ENCODE peak calls at places on chromosomes 11 and 22, in nine cellular contexts. G is CD8-positive, alpha-beta T cell; M is foreskin keratinocyte; X is K562; R is hepatocyte; T is left ventricle myocardium inferior; S is Caco-2; J is body of pancreas; Y is adrenal gland. P is an unnamed sample.

GRCh38 chr11:40328890-40329617 is 1130.4 kb downstream of the LRRC4C start:
- DNase-seq in Y (peak; percentile 17), T (peak; percentile 15), S (peak; percentile 23), J (peak; percentile 77), M (peak; percentile 99), X (no peak), G (no peak), R (peak; percentile 95), P (peak; percentile 31)

GRCh38 chr22:44139773-44140172 is 41.0 kb upstream of the PARVG start:
- DNase-seq in J (no peak), G (no peak), X (no peak), R (no peak), Y (no peak), S (no peak), M (no peak), T (no peak), P (no peak)

GRCh38 chr11:60944504-60945294 is 7.3 kb downstream of the SLC15A3 start:
- DNase-seq in M (no peak), J (no peak), T (no peak), R (no peak), G (no peak), Y (no peak), X (peak; percentile 55), S (no peak), P (no peak)

GRCh38 chr22:35582861-35583670 is 34.1 kb downstream of the MB start:
- DNase-seq in G (peak; percentile 75), R (peak; percentile 82), T (peak; percentile 55), S (peak; percentile 77), Y (peak; percentile 55), M (no peak), J (peak; percentile 71), X (peak; percentile 85), P (no peak)

GRCh38 chr11:57662893-57663292 is 5.0 kb upstream of the ZDHHC5 start:
- DNase-seq in X (no peak), G (no peak), R (peak; percentile 18), Y (no peak), S (peak; percentile 58), M (no peak), T (no peak), J (no peak), P (no peak)

GRCh38 chr22:41848468-41848867 is 15.6 kb downstream of the SREBF2 start:
- DNase-seq in Y (no peak), T (peak; percentile 41), J (peak; percentile 43), G (no peak), S (peak; percentile 70), R (peak; percentile 70), M (no peak), X (no peak), P (no peak)

GRCh38 chr11:555500-556174 is 4.9 kb downstream of the LMNTD2 start:
- DNase-seq in Y (no peak), X (no peak), S (no peak), T (no peak), R (no peak), G (no peak), M (no peak), J (no peak), P (no peak)

GRCh38 chr22:48452766-48453165 is 1374.9 kb downstream of the BRD1 start:
- DNase-seq in Y (no peak), R (no peak), X (no peak), M (no peak), G (no peak), T (no peak), J (no peak), S (no peak), P (no peak)

GRCh38 chr11:77395460-77396175 is 78.3 kb downstream of the PAK1 start:
- DNase-seq in X (no peak), G (no peak), M (no peak), S (no peak), T (no peak), J (no peak), Y (no peak), R (no peak), P (no peak)

GRCh38 chr22:25051073-25051472 is 98.6 kb downstream of the KIAA1671 start:
- DNase-seq in Y (no peak), M (no peak), R (no peak), S (no peak), J (no peak), T (no peak), X (peak; percentile 35), G (no peak), P (no peak)

GRCh38 chr11:15412054-15412453 is 297.3 kb downstream of the INSC start:
- DNase-seq in S (no peak), J (no peak), M (no peak), G (no peak), T (no peak), R (no peak), Y (no peak), X (no peak), P (no peak)

GRCh38 chr11:64752106-64752970 is 7.4 kb downstream of the PYGM start:
- DNase-seq in X (no peak), T (no peak), M (no peak), R (no peak), Y (no peak), J (no peak), S (no peak), G (no peak), P (no peak)

GRCh38 chr11:124441519-124441918 is 4.0 kb downstream of the OR8B8 start:
- DNase-seq in T (no peak), M (no peak), G (no peak), S (no peak), R (no peak), J (no peak), Y (no peak), X (no peak), P (no peak)
- H3K27me3 ChIP-seq in T (peaks cover 14% of the 10 kb centered on the region), M (no peaks in the 10 kb centered on the region), G (no peaks in the 10 kb centered on the region), S (peaks cover 1% of the 10 kb centered on the region), R (no peaks in the 10 kb centered on the region), J (no peaks in the 10 kb centered on the region), Y (peaks cover 4% of the 10 kb centered on the region), X (no peaks in the 10 kb centered on the region), P (no peaks in the 10 kb centered on the region)

GRCh38 chr11:30313580-30313979 is 9.3 kb upstream of the ARL14EP start:
- DNase-seq in M (peak; percentile 33), J (no peak), S (no peak), R (no peak), G (no peak), X (no peak), Y (no peak), T (no peak), P (no peak)
- H3K4me1 ChIP-seq in M (no peaks in the 10 kb centered on the region), J (no peaks in the 10 kb centered on the region), S (no peaks in the 10 kb centered on the region), R (no peaks in the 10 kb centered on the region), G (no peaks in the 10 kb centered on the region), X (no peaks in the 10 kb centered on the region), Y (no peaks in the 10 kb centered on the region), T (no peaks in the 10 kb centered on the region), P (no peaks in the 10 kb centered on the region)

DNA sequence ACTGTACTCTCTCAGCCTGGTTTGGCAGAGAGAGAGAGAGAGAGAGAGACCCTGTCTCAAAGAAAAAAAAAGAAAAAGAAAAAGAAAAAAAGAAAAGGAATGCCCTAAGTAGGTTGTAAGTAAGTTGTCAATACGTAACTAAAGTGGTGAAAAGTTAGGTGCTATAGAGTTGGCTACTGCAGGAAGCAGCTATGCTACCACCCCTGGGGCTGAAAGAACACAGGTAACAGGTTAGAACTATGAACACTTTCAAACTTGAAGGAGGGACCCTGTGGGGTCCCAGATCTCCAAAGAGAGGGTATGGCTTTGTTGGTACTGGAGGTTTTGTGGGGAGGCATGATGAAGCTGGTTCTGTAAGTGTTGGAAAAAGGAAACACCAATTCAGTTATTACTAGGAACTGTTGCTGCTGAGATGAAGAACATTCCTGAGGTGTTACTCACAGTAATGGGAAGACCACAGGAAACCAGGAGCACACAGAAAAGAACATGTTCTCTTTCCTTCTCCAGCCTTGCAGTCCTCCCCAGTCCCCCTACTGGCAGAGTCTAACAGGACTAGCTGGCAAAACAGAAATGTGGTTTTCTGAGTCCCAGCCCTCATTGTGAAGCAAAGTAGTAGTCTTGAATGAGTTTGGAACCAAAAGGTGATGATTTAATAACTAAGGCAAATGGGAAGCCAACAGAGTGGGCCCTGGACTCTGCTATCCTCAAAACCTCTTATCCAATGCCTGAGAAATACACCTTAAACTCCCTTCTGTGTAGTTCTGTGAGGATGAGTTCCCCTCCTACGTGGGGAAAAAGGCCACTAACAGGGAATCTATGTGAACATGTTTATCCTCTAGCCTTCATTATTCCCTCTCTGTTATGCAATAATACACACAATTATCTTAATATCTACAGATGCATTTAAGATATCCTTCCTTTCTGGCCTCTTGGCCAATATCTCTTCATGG is 427.0 kb upstream of the DDI1 start:
- DNase-seq in Y (no peak), M (peak; percentile 87), G (no peak), J (peak; percentile 2), T (no peak), S (peak; percentile 61), R (peak; percentile 74), X (no peak), P (no peak)
- TF ChIP-seq CTCF in Y (no peak), M (peak; percentile 83), G (no peak), J (no peak), T (peak; percentile 35), S (peak; percentile 68), R (peak; percentile 42), X (no peak), P (peak; percentile 21)

GRCh38 chr11:46240861-46241260 is 36.6 kb upstream of the CREB3L1 start:
- DNase-seq in J (no peak), T (no peak), X (no peak), S (no peak), M (no peak), G (no peak), Y (no peak), R (no peak), P (no peak)

GRCh38 chr11:46240371-46240770 is 37.1 kb upstream of the CREB3L1 start:
- DNase-seq in X (no peak), Y (no peak), S (no peak), G (no peak), J (no peak), R (no peak), M (peak; percentile 20), T (no peak), P (no peak)

GRCh38 chr11:46238078-46238966 is 39.1 kb upstream of the CREB3L1 start:
- DNase-seq in M (peak; percentile 23), T (peak; percentile 71), X (peak; percentile 78), J (peak; percentile 64), R (peak; percentile 81), Y (peak; percentile 87), G (peak; percentile 67), S (peak; percentile 78), P (peak; percentile 83)

GRCh38 chr11:46239801-46240061 is 37.7 kb upstream of the CREB3L1 start:
- DNase-seq in Y (no peak), G (no peak), T (no peak), R (peak; percentile 31), J (no peak), M (peak; percentile 55), X (no peak), S (no peak), P (no peak)

DNA sequence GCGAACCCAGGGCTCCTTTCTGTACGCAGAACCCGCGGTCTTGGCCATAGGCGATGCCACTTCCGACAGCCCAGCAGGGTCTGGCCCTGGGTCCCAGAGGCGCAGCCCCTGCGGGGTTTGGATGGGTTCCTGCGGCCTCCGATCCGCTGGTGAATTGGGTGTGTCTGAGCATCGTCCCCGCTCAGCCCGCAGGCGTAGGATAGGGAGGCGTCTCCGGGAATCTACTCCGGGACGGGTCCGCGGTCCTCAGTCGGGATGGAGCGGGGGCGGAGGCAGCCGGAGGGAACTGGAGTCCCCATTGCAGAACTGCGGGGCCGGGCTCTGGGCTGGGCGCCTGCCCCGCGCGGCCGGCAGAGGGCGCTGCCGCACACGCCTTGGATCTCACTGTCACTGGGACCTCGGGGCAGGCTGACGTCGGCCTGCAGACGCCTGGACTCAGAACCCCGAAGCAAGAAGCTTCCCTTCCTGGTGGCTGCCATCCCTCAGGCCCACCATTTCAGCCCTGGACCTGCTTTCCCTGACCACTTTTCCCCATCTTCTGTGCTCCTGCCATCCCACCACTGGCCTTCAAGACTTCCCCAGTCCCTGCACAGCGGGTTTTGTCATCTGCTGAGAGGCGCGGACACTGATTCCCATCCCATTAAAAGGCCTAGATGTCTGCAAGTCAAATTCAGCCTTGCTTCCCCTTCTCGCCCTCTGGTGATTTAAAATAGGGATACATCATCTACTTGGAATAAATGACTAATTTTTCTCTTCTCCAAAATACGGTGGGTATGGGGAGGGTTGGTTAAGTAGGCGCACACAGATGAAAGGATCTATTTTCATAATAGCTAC is 38.3 kb upstream of the CREB3L1 start:
- DNase-seq in M (peak; percentile 37), Y (peak; percentile 89), J (peak; percentile 85), X (peak; percentile 79), R (peak; percentile 91), S (peak; percentile 94), T (peak; percentile 87), G (peak; percentile 90), P (peak; percentile 85)
- H3K27me3 ChIP-seq in M (no peaks in the 10 kb centered on the region), Y (no peaks in the 10 kb centered on the region), J (no peaks in the 10 kb centered on the region), X (no peaks in the 10 kb centered on the region), R (no peaks in the 10 kb centered on the region), S (no peaks in the 10 kb centered on the region), T (no peaks in the 10 kb centered on the region), G (peaks cover 11% of the 10 kb centered on the region), P (no peaks in the 10 kb centered on the region)